ENCODE peak calls at places on chromosomes 5 and 9, in four cellular contexts. U is dorsolateral prefrontal cortex; Q is CD8-positive, alpha-beta T cell; X is sigmoid colon. V is an unnamed sample.

GRCh38 chr9:83041771-83042170 is 21.2 kb downstream of the RASEF start:
- DNase-seq in Q (no peak), U (no peak), X (no peak), V (no peak)

GRCh38 chr5:109388407-109388806 is 21.4 kb downstream of the PJA2 start:
- DNase-seq in Q (no peak), X (no peak), U (no peak), V (no peak)

GRCh38 chr9:114825126-114825525 is 19.3 kb upstream of the TNFSF15 start:
- DNase-seq in U (no peak), X (no peak), Q (no peak), V (no peak)

GRCh38 chr9:81529556-81530193 is 159.7 kb downstream of the TLE1 start:
- DNase-seq in U (no peak), Q (no peak), X (peak; percentile 70), V (no peak)

GRCh38 chr5:144072518-144072927 is 97.9 kb downstream of the YIPF5 start:
- DNase-seq in X (no peak), U (no peak), Q (no peak), V (no peak)

GRCh38 chr9:9998491-9999287 is 614.1 kb downstream of the PTPRD start:
- DNase-seq in U (no peak), X (no peak), Q (no peak), V (no peak)

GRCh38 chr5:15249152-15249551 is 250.8 kb upstream of the FBXL7 start:
- DNase-seq in U (no peak), Q (no peak), X (no peak), V (no peak)

GRCh38 chr9:72480931-72481330 is 40.5 kb upstream of the TMC1 start:
- DNase-seq in X (no peak), Q (no peak), U (no peak), V (no peak)

GRCh38 chr9:134068742-134069535 is 1.1 kb upstream of the BRD3 start:
- DNase-seq in U (no peak), X (peak; percentile 64), Q (no peak), V (no peak)

GRCh38 chr5:132776077-132776931 is 735 bp downstream of the SEPTIN8 start:
- DNase-seq in Q (no peak), X (peak; percentile 71), U (no peak), V (no peak)

GRCh38 chr9:116365056-116365471 is 211.5 kb downstream of the PAPPA start:
- DNase-seq in X (peak; percentile 79), U (no peak), Q (no peak), V (no peak)

GRCh38 chr5:133341296-133341695 is 271.0 kb downstream of the FSTL4 start:
- DNase-seq in X (peak; percentile 32), U (no peak), Q (no peak), V (no peak)

GRCh38 chr9:117073539-117074336 is 341.1 kb downstream of the ASTN2 start:
- DNase-seq in U (peak; percentile 53), X (no peak), Q (no peak), V (no peak)

GRCh38 chr5:68460147-68460760 is 244.7 kb downstream of the PIK3R1 start:
- DNase-seq in X (no peak), Q (peak; percentile 53), U (no peak), V (no peak)

GRCh38 chr5:117713585-117714198 is 1139.1 kb upstream of the SEMA6A start:
- DNase-seq in X (no peak), Q (no peak), U (no peak), V (no peak)

GRCh38 chr5:157497875-157498611 is 38.0 kb downstream of the NIPAL4 start:
- DNase-seq in X (peak; percentile 62), U (no peak), Q (no peak), V (no peak)

GRCh38 chr9:69130456-69131441 is 43.3 kb upstream of the TJP2 start:
- DNase-seq in Q (no peak), U (no peak), X (no peak), V (peak; percentile 24)

GRCh38 chr9:114538241-114538640 is 33.0 kb upstream of the WHRN start:
- DNase-seq in Q (peak; percentile 14), U (no peak), X (no peak), V (no peak)

GRCh38 chr5:145598184-145598583 is 237.0 kb downstream of the PRELID2 start:
- DNase-seq in X (no peak), Q (no peak), U (no peak), V (no peak)

GRCh38 chr9:8877753-8878494 is 1078.3 kb upstream of the DMAC1 start:
- DNase-seq in U (no peak), Q (no peak), X (no peak), V (no peak)

GRCh38 chr5:19498852-19499251 is 489.1 kb downstream of the CDH18 start:
- DNase-seq in U (no peak), Q (no peak), X (no peak), V (no peak)

GRCh38 chr5:86665984-86666760 is 48.4 kb downstream of the COX7C start:
- DNase-seq in U (no peak), X (no peak), Q (peak; percentile 15), V (no peak)

GRCh38 chr5:139664273-139664693 is 16.1 kb downstream of the CXXC5 start:
- DNase-seq in Q (no peak), U (no peak), X (peak; percentile 82), V (no peak)

GRCh38 chr5:65190328-65191053 is 291.2 kb downstream of the ADAMTS6 start:
- DNase-seq in X (no peak), U (no peak), Q (no peak), V (no peak)

GRCh38 chr5:158531899-158532298 is 567.8 kb downstream of the EBF1 start:
- DNase-seq in X (no peak), Q (no peak), U (no peak), V (no peak)

GRCh38 chr9:32742296-32742695 is 41.0 kb upstream of the TMEM215 start:
- DNase-seq in Q (no peak), U (no peak), X (no peak), V (no peak)

GRCh38 chr5:131661931-131662330 is 26.9 kb upstream of the RAPGEF6 start:
- DNase-seq in Q (no peak), U (no peak), X (no peak), V (no peak)

GRCh38 chr5:103424008-103424407 is 138.6 kb downstream of the NUDT12 start:
- DNase-seq in X (no peak), Q (no peak), U (no peak), V (no peak)

GRCh38 chr5:31393126-31393525 is 138.8 kb downstream of the DROSHA start:
- DNase-seq in U (no peak), X (no peak), Q (no peak), V (no peak)

GRCh38 chr9:136078025-136078424 is 17.1 kb downstream of the NACC2 start:
- DNase-seq in U (no peak), Q (no peak), X (peak; percentile 58), V (no peak)

GRCh38 chr9:136079916-136080246 is 15.2 kb downstream of the NACC2 start:
- DNase-seq in X (peak; percentile 71), Q (no peak), U (no peak), V (no peak)

GRCh38 chr9:136078498-136079011 is 16.5 kb downstream of the NACC2 start:
- DNase-seq in U (no peak), X (peak; percentile 62), Q (no peak), V (no peak)

GRCh38 chr9:136080716-136081112 is 14.4 kb downstream of the NACC2 start:
- DNase-seq in X (peak; percentile 66), Q (no peak), U (no peak), V (no peak)

DNA sequence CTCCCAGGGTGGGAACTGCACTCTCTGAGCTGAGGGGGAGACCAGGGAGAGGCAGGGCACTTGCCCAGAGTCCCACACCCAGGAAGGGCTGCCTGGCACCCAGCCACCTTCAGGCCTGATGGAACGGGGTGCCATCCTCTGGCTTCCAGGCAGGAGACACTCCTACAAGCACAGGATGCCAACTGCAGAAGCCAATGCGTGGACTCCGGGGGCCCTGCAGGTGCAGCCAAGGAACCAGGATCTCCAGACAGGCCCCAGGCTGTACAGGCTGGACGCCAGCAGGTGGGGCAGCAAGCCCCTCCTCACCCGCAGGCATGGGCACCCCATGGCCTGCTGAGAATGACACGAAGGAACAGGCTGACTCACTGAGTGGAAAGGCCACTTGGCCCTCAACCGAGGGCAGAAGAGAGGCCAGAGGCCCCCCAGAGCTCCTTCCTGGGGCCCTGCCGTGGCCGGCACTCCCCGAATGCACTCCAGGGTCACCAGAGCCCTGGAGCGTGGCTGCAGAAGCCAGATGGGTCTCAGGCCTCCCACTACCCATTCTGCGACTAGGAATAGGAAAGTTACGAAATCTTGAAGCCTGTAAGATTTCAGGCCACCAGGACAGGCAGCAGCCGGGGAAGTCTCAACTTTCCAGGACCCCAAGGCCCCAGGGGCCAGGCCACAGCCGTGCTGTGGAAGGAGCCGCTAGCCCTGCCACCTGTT is 15.7 kb downstream of the NACC2 start:
- DNase-seq in Q (no peak), U (no peak), X (peak; percentile 78), V (no peak)
- TF ChIP-seq CTCF in Q (no peak), U (no peak), X (no peak), V (no peak)

GRCh38 chr9:23820731-23821399 is 5.2 kb downstream of the ELAVL2 start:
- DNase-seq in X (no peak), U (peak; percentile 40), Q (no peak), V (no peak)
- TF ChIP-seq CTCF in X (no peak), U (no peak), Q (no peak), V (no peak)

DNA sequence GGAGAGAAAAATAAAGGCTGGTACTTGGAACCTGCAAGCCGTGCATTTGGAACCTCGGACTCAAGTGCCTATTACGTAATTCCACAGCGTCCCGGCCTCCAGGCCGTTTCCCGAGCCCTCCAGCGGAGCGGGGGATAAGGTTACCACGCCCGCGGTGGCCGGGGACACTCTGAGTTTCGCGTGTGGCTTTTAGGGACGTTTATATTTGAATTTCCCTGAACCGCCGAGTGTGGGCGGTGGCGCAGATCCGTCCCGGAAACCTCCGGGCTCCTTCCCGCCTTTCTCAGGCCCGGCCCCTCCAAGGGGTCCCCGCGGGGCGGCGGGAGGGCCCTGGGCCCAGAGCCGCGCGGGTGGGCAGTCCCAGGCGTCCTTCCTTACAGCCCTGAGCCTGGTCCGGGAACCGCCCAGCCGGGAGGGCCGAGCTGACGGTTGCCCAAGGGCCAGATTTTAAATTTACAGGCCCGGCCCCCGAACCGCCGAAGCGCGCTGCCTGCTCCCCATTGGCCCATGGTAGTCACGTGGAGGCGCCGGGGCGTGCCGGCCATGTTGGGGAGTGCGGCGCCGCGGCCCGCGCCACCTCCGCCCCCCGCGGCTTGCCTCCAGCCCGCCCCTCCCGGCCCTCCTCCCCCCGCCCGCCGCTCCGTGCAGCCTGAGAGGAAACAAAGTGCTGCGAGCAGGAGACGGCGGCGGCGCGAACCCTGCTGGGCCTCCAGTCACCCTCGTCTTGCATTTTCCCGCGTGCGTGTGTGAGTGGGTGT is at the start of gene LMNB1:
- DNase-seq in U (peak; percentile 90), Q (peak; percentile 92), X (peak; percentile 97), V (peak; percentile 87)
- TF ChIP-seq CTCF in U (peak; percentile 31), Q (no peak), X (no peak), V (no peak)

GRCh38 chr5:95644351-95645042 is 2.1 kb upstream of the RFESD start:
- DNase-seq in X (peak; percentile 80), Q (peak; percentile 36), U (peak; percentile 43), V (no peak)

GRCh38 chr5:95647331-95647659 is 718 bp downstream of the RFESD start:
- DNase-seq in X (no peak), Q (no peak), U (no peak), V (no peak)

GRCh38 chr5:95647886-95648860 is 1.6 kb downstream of the RFESD start:
- DNase-seq in Q (no peak), X (no peak), U (no peak), V (no peak)

GRCh38 chr5:95643152-95643551 is 3.4 kb upstream of the RFESD start:
- DNase-seq in U (no peak), Q (no peak), X (no peak), V (no peak)

GRCh38 chr5:95646569-95647330 is at the start of gene RFESD:
- DNase-seq in Q (peak; percentile 90), X (peak; percentile 100), U (peak; percentile 98), V (peak; percentile 88)
- TF ChIP-seq CTCF in Q (peak; percentile 22), X (no peak), U (no peak), V (no peak)